ENCODE peak calls at places on chromosomes 6 and 20, in five cellular contexts. C is A549; P is stimulated activated CD4-positive, alpha-beta T cell treated with anti-CD3 and anti-CD28 coated beads, Interleukin-2, amount 100 ng/mL, for 24 hours; A is NCI-H774; E is epithelial cell of esophagus. Q is an unnamed sample.

GRCh38 chr20:45406260-45407066 is 1.6 kb upstream of the DBNDD2 start:
- DNase-seq in C (peak; percentile 25), P (peak; percentile 71), A (peak; percentile 39), E (peak; percentile 43), Q (peak; percentile 67)

GRCh38 chr6:105994522-105995402 is 91.4 kb upstream of the PRDM1 start:
- DNase-seq in C (peak; percentile 39), P (peak; percentile 66), A (peak; percentile 55), E (peak; percentile 82), Q (peak; percentile 72)

GRCh38 chr6:104396077-104396476 is 463.6 kb downstream of the HACE1 start:
- DNase-seq in C (no peak), P (no peak), A (no peak), E (peak; percentile 24), Q (no peak)

GRCh38 chr20:36744243-36744642 is 1.6 kb downstream of the NDRG3 start:
- DNase-seq in C (no peak), P (no peak), A (no peak), E (no peak), Q (no peak)

GRCh38 chr20:10219452-10219791 is 792 bp downstream of the SNAP25 start:
- DNase-seq in C (peak; percentile 74), P (peak; percentile 67), A (peak; percentile 17), E (peak; percentile 61), Q (peak; percentile 68)

GRCh38 chr20:17648782-17649730 is 33.0 kb downstream of the RRBP1 start:
- DNase-seq in C (peak; percentile 26), P (peak; percentile 40), A (peak; percentile 51), E (peak; percentile 34), Q (peak; percentile 51)

GRCh38 chr6:116557863-116558262 is 4.3 kb downstream of the CALHM4 start:
- DNase-seq in C (peak; percentile 88), P (no peak), A (no peak), E (peak; percentile 97), Q (no peak)

GRCh38 chr6:48490658-48491057 is 379.7 kb upstream of the PTCHD4 start:
- DNase-seq in C (no peak), P (no peak), A (no peak), E (no peak), Q (no peak)

GRCh38 chr6:107618672-107619071 is 128.8 kb downstream of the SOBP start:
- DNase-seq in C (no peak), P (peak; percentile 27), A (no peak), E (no peak), Q (peak; percentile 56)

GRCh38 chr6:151001387-151002063 is 136.0 kb downstream of the MTHFD1L start:
- DNase-seq in C (no peak), P (no peak), A (no peak), E (no peak), Q (no peak)

GRCh38 chr6:62367601-62368000 is 81.6 kb upstream of the KHDRBS2 start:
- DNase-seq in C (no peak), P (no peak), A (no peak), E (no peak), Q (no peak)

GRCh38 chr6:105985816-105986632 is 100.1 kb upstream of the PRDM1 start:
- DNase-seq in C (no peak), P (no peak), A (no peak), E (no peak), Q (peak; percentile 45)

GRCh38 chr6:5422321-5422915 is 161.1 kb downstream of the FARS2 start:
- DNase-seq in C (peak; percentile 33), P (peak; percentile 16), A (no peak), E (peak; percentile 58), Q (no peak)

GRCh38 chr20:60137657-60138245 is 179.5 kb downstream of the CDH26 start:
- DNase-seq in C (peak; percentile 23), P (peak; percentile 59), A (peak; percentile 78), E (peak; percentile 49), Q (peak; percentile 50)

GRCh38 chr6:50602191-50602810 is 111.0 kb upstream of the TFAP2D start:
- DNase-seq in C (peak; percentile 18), P (no peak), A (peak; percentile 28), E (peak; percentile 48), Q (no peak)

GRCh38 chr20:45100563-45101245 is at the start of gene KCNS1:
- DNase-seq in C (no peak), P (no peak), A (no peak), E (peak; percentile 25), Q (no peak)

GRCh38 chr6:157755752-157756411 is 67.2 kb upstream of the SNX9 start:
- DNase-seq in C (no peak), P (peak; percentile 63), A (no peak), E (no peak), Q (peak; percentile 78)

GRCh38 chr6:28910901-28911680 is 12.7 kb downstream of the TRIM27 start:
- DNase-seq in C (no peak), P (no peak), A (no peak), E (peak; percentile 87), Q (no peak)

GRCh38 chr6:170448317-170448716 is 104.8 kb downstream of the PSMB1 start:
- DNase-seq in C (no peak), P (no peak), A (no peak), E (no peak), Q (no peak)

GRCh38 chr6:141552463-141552862 is 580.3 kb upstream of the GJE1 start:
- DNase-seq in C (peak; percentile 86), P (no peak), A (peak; percentile 96), E (peak; percentile 97), Q (no peak)

GRCh38 chr20:4813839-4814695 is 92.4 kb downstream of the PRND start:
- DNase-seq in C (no peak), P (no peak), A (no peak), E (no peak), Q (no peak)

Q was measured in activated T-cell treated with anti-CD3 and anti-CD28 coated beads, Interleukin-2, amount 50 U/mL, for 48 hours.